ENCODE peak calls at places on chromosomes 3 and 15, in eight cellular contexts. W, A, J, E, O, P, D and V are unnamed samples.

GRCh38 chr3:72227536-72228070 is 442.7 kb upstream of the PROK2 start:
- DNase-seq in W (no peak), P (no peak), J (no peak), A (no peak), O (no peak), E (no peak), D (no peak), V (no peak)

GRCh38 chr3:44915702-44916438 is 41.5 kb downstream of the TGM4 start:
- DNase-seq in O (no peak), E (no peak), D (peak; percentile 25), W (no peak), J (no peak), P (no peak), A (no peak), V (no peak)

GRCh38 chr3:131217296-131217741 is 164.3 kb upstream of the NUDT16 start:
- DNase-seq in D (no peak), E (peak; percentile 29), W (no peak), P (no peak), A (no peak), O (no peak), J (no peak), V (no peak)

GRCh38 chr3:127459205-127459604 is 131.3 kb downstream of the TPRA1 start:
- DNase-seq in P (peak; percentile 27), E (no peak), J (no peak), D (no peak), W (no peak), O (no peak), A (no peak), V (no peak)

GRCh38 chr3:160801386-160802118 is 45.5 kb downstream of the PPM1L start:
- DNase-seq in D (peak; percentile 0), A (peak; percentile 26), J (peak; percentile 49), O (peak; percentile 36), E (peak; percentile 67), W (no peak), P (no peak), V (peak; percentile 72)

GRCh38 chr3:43055393-43055792 is 50.5 kb downstream of the POMGNT2 start:
- DNase-seq in W (no peak), A (no peak), O (no peak), P (no peak), D (no peak), E (no peak), J (no peak), V (no peak)

GRCh38 chr3:111861396-111861795 is 2.3 kb downstream of the PHLDB2 start:
- DNase-seq in A (no peak), P (no peak), W (no peak), J (no peak), O (no peak), E (no peak), D (no peak), V (no peak)

GRCh38 chr15:99132122-99132521 is 27.2 kb downstream of the SYNM start:
- DNase-seq in O (no peak), A (no peak), E (no peak), P (no peak), D (no peak), J (no peak), W (no peak), V (no peak)

GRCh38 chr3:101567528-101568317 is 6.1 kb downstream of the TRMT10C start:
- DNase-seq in A (no peak), D (peak; percentile 87), P (no peak), J (no peak), E (no peak), W (no peak), O (no peak), V (no peak)

GRCh38 chr15:66619152-66619903 is 53.5 kb upstream of the LCTL start:
- DNase-seq in D (peak; percentile 68), A (peak; percentile 30), W (peak; percentile 77), E (peak; percentile 77), P (peak; percentile 88), J (peak; percentile 84), O (peak; percentile 85), V (peak; percentile 82)

GRCh38 chr3:24494616-24495333 is at the start of gene THRB:
- DNase-seq in D (no peak), E (peak; percentile 86), W (peak; percentile 76), A (peak; percentile 24), P (peak; percentile 89), O (peak; percentile 74), J (peak; percentile 78), V (peak; percentile 71)
- TF ChIP-seq CTCF in D (no peak), E (peak; percentile 37), W (no peak), A (peak; percentile 48), P (peak; percentile 36), O (no peak), J (peak; percentile 35), V (peak; percentile 39)

DNA sequence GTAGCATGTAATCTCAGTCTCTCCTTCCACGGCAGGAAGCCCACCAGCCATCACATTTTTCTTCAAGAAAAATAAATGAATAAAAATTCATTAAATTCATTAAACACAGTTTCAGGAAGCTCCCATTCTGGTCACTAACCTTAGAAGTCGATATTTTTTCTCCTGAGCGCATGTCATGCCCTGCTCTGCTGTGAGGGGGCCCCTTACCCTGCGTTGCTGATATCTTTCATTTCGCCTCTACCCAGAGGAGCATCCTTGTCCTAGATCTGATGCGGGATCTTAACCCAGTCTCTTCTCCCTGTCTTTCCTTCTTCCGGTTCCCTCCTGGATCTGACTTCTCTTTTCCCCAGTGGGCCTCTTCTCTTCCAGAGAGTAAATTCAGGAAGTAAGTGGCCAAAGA is 1.3 kb upstream of the ILDR1 start:
- DNase-seq in W (no peak), D (no peak), A (no peak), P (no peak), E (no peak), J (no peak), O (no peak), V (no peak)
- H3K4me1 ChIP-seq in W (no peaks in the 10 kb centered on the region), D (no peaks in the 10 kb centered on the region), A (no peaks in the 10 kb centered on the region), P (peaks cover 11% of the 10 kb centered on the region), E (no peaks in the 10 kb centered on the region), J (no peaks in the 10 kb centered on the region), O (no peaks in the 10 kb centered on the region), V (no peaks in the 10 kb centered on the region)

DNA sequence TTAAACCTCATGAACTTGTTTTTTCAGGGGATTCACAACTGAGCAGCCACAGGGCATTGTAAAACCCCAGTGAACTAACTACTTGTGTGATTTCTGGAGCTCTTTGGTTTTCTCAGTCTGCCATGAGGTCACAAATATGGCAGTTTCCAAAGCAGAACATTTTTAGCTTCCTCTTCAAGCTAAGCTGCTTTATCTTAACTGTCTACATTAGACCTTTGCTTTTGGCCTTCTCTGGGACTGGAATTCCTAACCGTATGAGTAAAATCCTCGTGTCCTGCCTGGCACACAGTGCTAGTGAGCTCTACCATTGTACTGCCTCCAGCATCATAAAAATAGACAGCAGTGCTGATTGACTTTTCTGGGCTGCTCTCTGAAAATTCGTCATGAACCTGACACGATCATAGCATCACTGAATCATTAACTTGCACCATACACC is 22.1 kb downstream of the CDIN1 start:
- DNase-seq in D (peak; percentile 89), J (no peak), E (peak; percentile 80), A (peak; percentile 65), W (no peak), P (no peak), O (no peak), V (peak; percentile 6)
- H3K27ac ChIP-seq in D (no peak overlapping the region), J (no peak overlapping the region), E (peak overlapping the region; percentile 86), A (peak overlapping the region; percentile 88), W (no peak overlapping the region), P (no peak overlapping the region), O (peak overlapping the region; percentile 75), V (no peak overlapping the region)

DNA sequence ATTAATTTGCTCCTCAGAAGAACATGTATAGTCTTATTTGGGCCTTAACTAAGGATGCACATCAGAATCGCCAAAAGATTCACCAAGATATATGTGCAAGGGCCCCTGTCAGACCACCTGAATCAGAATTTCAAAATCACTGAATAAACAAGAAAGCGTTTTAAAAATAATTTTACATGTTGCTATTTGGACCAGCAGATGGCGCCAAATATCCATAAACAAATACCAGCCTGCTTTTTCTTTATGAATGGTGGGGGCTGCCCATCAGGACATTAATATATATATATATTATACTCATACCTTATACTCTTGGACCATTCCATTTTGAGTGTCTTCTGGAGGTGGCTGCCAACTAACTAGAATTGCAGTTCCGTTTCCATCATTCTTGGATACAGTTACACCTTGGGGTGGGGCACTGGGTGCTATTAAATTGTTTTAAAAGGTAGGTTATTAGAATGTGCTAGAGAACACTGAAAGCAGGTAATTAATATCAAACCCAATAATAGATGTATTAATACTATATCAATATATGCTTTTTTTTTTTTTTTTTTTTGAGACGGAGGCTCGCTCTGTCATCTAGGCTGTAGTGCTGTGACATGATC is 1108.3 kb downstream of the ROBO1 start:
- DNase-seq in W (no peak), P (no peak), O (peak; percentile 41), A (no peak), D (peak; percentile 57), J (no peak), E (no peak), V (peak; percentile 12)
- TF ChIP-seq CTCF in W (peak; percentile 58), P (peak; percentile 38), O (no peak), A (peak; percentile 67), D (peak; percentile 71), J (peak; percentile 63), E (peak; percentile 66), V (peak; percentile 23)

GRCh38 chr3:177281292-177281942 is 84.1 kb upstream of the TBL1XR1 start:
- DNase-seq in D (no peak), W (no peak), P (peak; percentile 75), A (no peak), O (no peak), E (no peak), J (no peak), V (no peak)
- H3K4me1 ChIP-seq in D (peaks cover 5% of the 10 kb centered on the region), W (no peaks in the 10 kb centered on the region), P (peaks cover 41% of the 10 kb centered on the region), A (peaks cover 4% of the 10 kb centered on the region), O (no peaks in the 10 kb centered on the region), E (no peaks in the 10 kb centered on the region), J (peaks cover 22% of the 10 kb centered on the region), V (peaks cover 26% of the 10 kb centered on the region)

GRCh38 chr3:183644244-183644643 is 8.8 kb downstream of the KLHL24 start:
- DNase-seq in O (no peak), J (no peak), P (no peak), W (no peak), D (no peak), E (no peak), A (no peak), V (no peak)
- H3K27ac ChIP-seq in O (no peak overlapping the region), J (no peak overlapping the region), P (no peak overlapping the region), W (no peak overlapping the region), D (no peak overlapping the region), E (peak overlapping the region; percentile 17), A (no peak overlapping the region), V (no peak overlapping the region)

DNA sequence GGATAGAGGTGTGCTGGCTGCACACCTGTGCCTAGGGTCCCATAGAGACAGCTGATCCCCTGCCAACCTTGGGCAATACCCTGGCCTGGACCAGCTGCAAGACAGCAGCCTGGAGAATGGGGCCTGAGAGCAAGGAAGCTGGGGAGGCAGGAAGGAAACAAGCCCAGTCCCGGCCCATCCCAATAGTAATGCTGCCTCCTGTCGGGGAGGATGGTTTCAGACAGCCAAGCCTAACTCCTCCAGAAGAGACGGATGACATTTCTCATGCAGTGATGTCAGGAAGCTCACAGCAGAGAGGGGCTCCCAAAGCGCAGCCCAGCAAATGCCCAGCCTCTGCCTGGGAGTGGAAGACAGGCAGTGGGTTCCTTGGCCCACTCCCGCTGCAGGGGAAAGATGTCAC is 408.8 kb downstream of the OCA2 start:
- DNase-seq in D (no peak), E (no peak), J (no peak), P (no peak), O (no peak), A (no peak), W (no peak), V (no peak)
- TF ChIP-seq CTCF in D (no peak), E (no peak), J (no peak), P (no peak), O (no peak), A (no peak), W (no peak), V (no peak)

GRCh38 chr3:52230461-52230860 is 5.0 kb upstream of the TLR9 start:
- DNase-seq in A (no peak), E (no peak), D (no peak), J (peak; percentile 35), W (no peak), P (no peak), O (no peak), V (no peak)
- H3K4me1 ChIP-seq in A (peaks cover under 1% of the 10 kb centered on the region), E (peaks cover 19% of the 10 kb centered on the region), D (no peaks in the 10 kb centered on the region), J (peaks cover 13% of the 10 kb centered on the region), W (no peaks in the 10 kb centered on the region), P (peaks cover 64% of the 10 kb centered on the region), O (no peaks in the 10 kb centered on the region), V (no peaks in the 10 kb centered on the region)